ENCODE peak calls at places on chromosomes 4 and X, in eight cellular contexts. U, M, L, I, V, T, J and P are unnamed samples.

GRCh38 chrX:69298466-69299140 is 133.3 kb upstream of the PJA1 start:
- DNase-seq in T (peak; percentile 37), U (no peak), M (no peak), L (no peak), V (no peak), I (peak; percentile 18), J (no peak), P (no peak)

GRCh38 chr4:185534850-185535761 is at the start of gene PDLIM3:
- DNase-seq in J (peak; percentile 58), V (no peak), U (no peak), L (no peak), T (no peak), I (peak; percentile 75), M (peak; percentile 74), P (no peak)

GRCh38 chrX:132837126-132837525 is 121.3 kb downstream of the HS6ST2 start:
- DNase-seq in I (peak; percentile 61), U (no peak), M (no peak), T (peak; percentile 79), J (no peak), V (no peak), L (no peak), P (no peak)

GRCh38 chr4:128068927-128069326 is 7.8 kb downstream of the LARP1B start:
- DNase-seq in T (peak; percentile 43), M (peak; percentile 69), V (no peak), U (no peak), J (peak; percentile 46), L (no peak), I (peak; percentile 56), P (no peak)

GRCh38 chr4:68346461-68346860 is 3.4 kb downstream of the YTHDC1 start:
- DNase-seq in U (no peak), V (no peak), M (no peak), T (peak; percentile 61), I (no peak), J (no peak), L (no peak), P (no peak)

GRCh38 chrX:12032082-12032481 is 106.2 kb upstream of the FRMPD4 start:
- DNase-seq in U (no peak), I (peak; percentile 50), L (no peak), T (no peak), V (no peak), J (no peak), M (no peak), P (no peak)

GRCh38 chrX:12505127-12505526 is 286.1 kb upstream of the PRPS2 start:
- DNase-seq in U (no peak), L (no peak), J (no peak), M (no peak), T (no peak), V (no peak), I (no peak), P (no peak)

GRCh38 chr4:123547167-123547817 is 150.7 kb downstream of the SPRY1 start:
- DNase-seq in U (no peak), V (no peak), J (no peak), T (no peak), M (peak; percentile 93), L (peak; percentile 58), I (no peak), P (no peak)

GRCh38 chr4:142818009-142818408 is 28.1 kb downstream of the INPP4B start:
- DNase-seq in J (peak; percentile 24), L (no peak), T (peak; percentile 35), M (no peak), V (no peak), U (no peak), I (peak; percentile 80), P (no peak)

GRCh38 chrX:2242980-2243379 is 257.8 kb downstream of the DHRSX start:
- DNase-seq in I (no peak), V (no peak), L (no peak), M (no peak), J (no peak), U (no peak), T (no peak), P (no peak)

GRCh38 chr4:101393256-101393655 is 45.9 kb upstream of the PPP3CA start:
- DNase-seq in J (peak; percentile 70), V (no peak), L (no peak), I (no peak), M (no peak), U (no peak), T (peak; percentile 78), P (peak; percentile 70)

GRCh38 chr4:8050555-8051206 is 107.9 kb downstream of the ABLIM2 start:
- DNase-seq in L (no peak), J (peak; percentile 56), T (peak; percentile 20), M (peak; percentile 94), V (no peak), I (peak; percentile 51), U (no peak), P (no peak)

GRCh38 chr4:89929425-89930272 is 35.0 kb downstream of the MMRN1 start:
- DNase-seq in L (no peak), T (no peak), U (no peak), I (peak; percentile 4), J (no peak), M (no peak), V (no peak), P (no peak)

GRCh38 chr4:34636623-34637022 is 1607.7 kb downstream of the ARAP2 start:
- DNase-seq in J (no peak), M (no peak), U (no peak), I (no peak), V (no peak), L (no peak), T (no peak), P (no peak)

GRCh38 chr4:41135761-41136160 is 78.6 kb downstream of the APBB2 start:
- DNase-seq in L (no peak), J (peak; percentile 51), T (peak; percentile 44), M (no peak), V (no peak), I (no peak), U (no peak), P (no peak)

GRCh38 chrX:47358387-47359065 is 11.9 kb upstream of the ZNF157 start:
- DNase-seq in V (no peak), I (peak; percentile 6), T (no peak), U (no peak), L (no peak), M (no peak), J (no peak), P (no peak)

GRCh38 chr4:153115322-153116100 is 88.7 kb upstream of the TRIM2 start:
- DNase-seq in L (no peak), J (peak; percentile 80), U (no peak), V (no peak), T (peak; percentile 80), I (peak; percentile 59), M (no peak), P (no peak)

GRCh38 chr4:7781361-7781760 is 158.3 kb downstream of the AFAP1 start:
- DNase-seq in U (no peak), L (no peak), J (peak; percentile 83), T (peak; percentile 64), M (no peak), V (no peak), I (peak; percentile 89), P (no peak)

GRCh38 chr4:72564184-72564583 is 4.8 kb downstream of the ADAMTS3 start:
- DNase-seq in I (peak; percentile 59), V (no peak), U (no peak), L (peak; percentile 37), J (peak; percentile 92), T (peak; percentile 91), M (no peak), P (peak; percentile 44)

GRCh38 chrX:110806145-110806544 is 10.5 kb upstream of the CHRDL1 start:
- DNase-seq in I (no peak), U (no peak), J (peak; percentile 69), V (no peak), M (no peak), T (peak; percentile 53), L (no peak), P (no peak)

GRCh38 chr4:53558981-53559620 is 32.2 kb downstream of the LNX1 start:
- DNase-seq in T (no peak), V (no peak), I (peak; percentile 16), M (no peak), U (no peak), J (peak; percentile 64), L (no peak), P (no peak)

GRCh38 chr4:187415227-187415626 is 580.3 kb upstream of the ZFP42 start:
- DNase-seq in V (no peak), L (no peak), T (no peak), U (no peak), I (no peak), M (no peak), J (no peak), P (no peak)

GRCh38 chr4:113116414-113117345 is 67.2 kb downstream of the ANK2 start:
- DNase-seq in L (no peak), U (no peak), V (no peak), J (no peak), T (no peak), M (peak; percentile 36), I (no peak), P (no peak)
- TF ChIP-seq CTCF in L (no peak), U (no peak), V (no peak), J (no peak), T (no peak), M (no peak), I (no peak), P (no peak)

GRCh38 chr4:161317000-161317399 is 846.8 kb downstream of the FSTL5 start:
- DNase-seq in L (no peak), J (no peak), T (no peak), M (no peak), V (no peak), U (no peak), I (no peak), P (no peak)

DNA sequence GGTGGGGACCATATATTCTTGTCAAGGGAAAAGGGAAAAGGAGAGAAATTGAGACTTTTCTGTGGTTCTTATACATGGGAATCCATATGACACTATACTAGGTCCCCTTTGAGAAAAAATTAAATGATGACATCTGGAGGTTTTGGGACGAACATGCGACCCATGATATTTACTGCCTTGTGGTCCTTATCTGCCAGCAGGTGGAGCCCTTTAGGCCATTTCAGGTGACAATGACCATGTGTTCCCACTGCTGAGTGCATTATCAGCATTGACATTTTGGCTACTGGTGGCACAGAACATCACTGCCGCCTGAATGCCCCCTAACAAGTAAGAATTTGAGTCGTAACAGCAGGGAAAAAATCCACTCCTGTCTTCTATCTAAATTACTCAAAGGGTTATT is 843.4 kb downstream of the FSTL5 start:
- DNase-seq in T (no peak), U (no peak), V (no peak), J (peak; percentile 1), M (peak; percentile 55), L (no peak), I (peak; percentile 0), P (no peak)
- TF ChIP-seq CTCF in T (peak; percentile 2), U (no peak), V (no peak), J (peak; percentile 26), M (peak; percentile 74), L (no peak), I (no peak), P (no peak)

GRCh38 chr4:29867412-29867811 is 852.8 kb upstream of the PCDH7 start:
- DNase-seq in L (no peak), M (no peak), J (no peak), I (no peak), U (no peak), T (no peak), V (no peak), P (no peak)
- TF ChIP-seq CTCF in L (no peak), M (peak; percentile 23), J (no peak), I (no peak), U (no peak), T (no peak), V (no peak), P (no peak)

DNA sequence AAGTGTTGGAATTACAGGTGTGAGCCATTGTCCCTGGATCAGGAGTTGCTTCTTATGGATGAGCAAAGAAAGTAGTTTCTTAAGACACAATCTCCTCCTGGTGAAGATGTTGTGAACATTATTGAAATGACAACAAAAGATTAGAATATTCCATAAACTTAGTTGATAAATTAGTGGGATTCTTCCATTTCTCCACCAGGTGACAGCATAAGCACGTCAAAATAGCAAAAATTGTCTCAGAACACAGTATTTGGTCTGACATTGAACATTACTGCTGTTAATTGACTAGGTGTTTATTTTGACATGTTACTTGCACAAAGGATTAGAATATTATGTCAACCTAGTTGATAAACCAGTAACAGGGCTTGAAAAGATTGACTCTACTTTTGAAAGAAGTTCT is 21.6 kb downstream of the CLDN34 start:
- DNase-seq in V (no peak), J (peak; percentile 25), U (no peak), L (no peak), M (no peak), T (peak; percentile 23), I (peak; percentile 44), P (no peak)
- TF ChIP-seq CTCF in V (peak; percentile 33), J (peak; percentile 38), U (no peak), L (no peak), M (peak; percentile 45), T (peak; percentile 50), I (peak; percentile 50), P (peak; percentile 40)